ENCODE peak calls at places on chromosomes 4 and X, in ten cellular contexts. A, E, Q, R, C, S, V, O, N and F are unnamed samples.

GRCh38 chrX:110363241-110363640 is 4.6 kb downstream of the RTL9 start:
- DNase-seq in A (no peak), E (no peak), Q (no peak), R (no peak), C (no peak), S (no peak), V (no peak), O (no peak), N (no peak), F (no peak)

GRCh38 chrX:19680580-19680979 is 165.3 kb upstream of the MAP3K15 start:
- DNase-seq in A (no peak), E (no peak), Q (no peak), R (no peak), C (no peak), S (no peak), V (no peak), O (no peak), N (no peak), F (no peak)

GRCh38 chrX:44596277-44596676 is 53.6 kb upstream of the FUNDC1 start:
- DNase-seq in A (no peak), E (no peak), Q (no peak), R (no peak), C (no peak), S (no peak), V (no peak), O (no peak), N (no peak), F (peak; percentile 54)

GRCh38 chrX:68666580-68666979 is 19.1 kb downstream of the STARD8 start:
- DNase-seq in A (no peak), E (no peak), Q (no peak), R (no peak), C (no peak), S (no peak), V (no peak), O (no peak), N (no peak), F (no peak)

GRCh38 chr4:126582737-126583136 is 1050.0 kb upstream of the INTU start:
- DNase-seq in A (no peak), E (no peak), Q (no peak), R (no peak), C (no peak), S (no peak), V (peak; percentile 15), O (no peak), N (peak; percentile 31), F (no peak)

GRCh38 chr4:80240976-80241375 is 25.5 kb upstream of the FGF5 start:
- DNase-seq in A (no peak), E (no peak), Q (no peak), R (no peak), C (no peak), S (no peak), V (peak; percentile 61), O (no peak), N (no peak), F (no peak)

GRCh38 chr4:2178986-2179385 is 62.9 kb downstream of the HAUS3 start:
- DNase-seq in A (no peak), E (no peak), Q (no peak), R (no peak), C (no peak), S (no peak), V (no peak), O (no peak), N (no peak), F (no peak)

GRCh38 chr4:1317177-1318045 is 27.7 kb downstream of the MAEA start:
- DNase-seq in A (no peak), E (no peak), Q (no peak), R (no peak), C (no peak), S (no peak), V (no peak), O (no peak), N (no peak), F (no peak)

GRCh38 chr4:145565328-145565727 is 53.9 kb upstream of the MMAA start:
- DNase-seq in A (no peak), E (no peak), Q (no peak), R (no peak), C (no peak), S (no peak), V (no peak), O (no peak), N (no peak), F (no peak)

GRCh38 chr4:77699731-77700210 is 94.2 kb downstream of the CXCL13 start:
- DNase-seq in A (no peak), E (peak; percentile 61), Q (no peak), R (no peak), C (no peak), S (no peak), V (peak; percentile 92), O (no peak), N (peak; percentile 70), F (no peak)

GRCh38 chr4:175616287-175616686 is 195.8 kb downstream of the GPM6A start:
- DNase-seq in A (no peak), E (no peak), Q (no peak), R (no peak), C (no peak), S (no peak), V (no peak), O (no peak), N (no peak), F (no peak)

GRCh38 chr4:168741281-168742173 is 244.7 kb downstream of the PALLD start:
- DNase-seq in A (no peak), E (no peak), Q (no peak), R (no peak), C (no peak), S (no peak), V (no peak), O (no peak), N (no peak), F (no peak)

GRCh38 chr4:53923921-53924320 is 140.5 kb downstream of the CHIC2 start:
- DNase-seq in A (no peak), E (no peak), Q (no peak), R (no peak), C (no peak), S (no peak), V (no peak), O (no peak), N (no peak), F (no peak)

GRCh38 chr4:23153076-23153475 is 460.3 kb downstream of the GBA3 start:
- DNase-seq in A (no peak), E (no peak), Q (no peak), R (no peak), C (no peak), S (no peak), V (no peak), O (no peak), N (no peak), F (no peak)